ENCODE peak calls at places on chromosomes 13 and 19, in four cellular contexts. T is H1, X is IMR-90, S is HepG2. O is an unnamed sample.

GRCh38 chr19:29283366-29283765 is 70.4 kb upstream of the UQCRFS1 start:
- DNase-seq in T (no peak), X (no peak), S (no peak), O (no peak)

GRCh38 chr13:36979361-36980040 is 19.6 kb downstream of the ALG5 start:
- DNase-seq in T (no peak), X (peak; percentile 82), S (no peak), O (no peak)

GRCh38 chr19:2391118-2391725 is 31.2 kb downstream of the TMPRSS9 start:
- DNase-seq in T (no peak), X (peak; percentile 78), S (peak; percentile 72), O (peak; percentile 79)

GRCh38 chr13:113923376-113924063 is 50.4 kb downstream of the C13orf46 start:
- DNase-seq in T (no peak), X (no peak), S (no peak), O (no peak)

GRCh38 chr13:110359840-110360301 is 52.8 kb downstream of the COL4A2 start:
- DNase-seq in T (no peak), X (peak; percentile 97), S (no peak), O (no peak)

GRCh38 chr13:73708393-73708985 is 425.7 kb downstream of the KLF12 start:
- DNase-seq in T (no peak), X (peak; percentile 71), S (peak; percentile 59), O (peak; percentile 72)

GRCh38 chr13:109256866-109257760 is 529.3 kb downstream of the IRS2 start:
- DNase-seq in T (no peak), X (peak; percentile 97), S (peak; percentile 74), O (peak; percentile 45)

GRCh38 chr13:98581971-98582702 is 5.2 kb upstream of the STK24 start:
- DNase-seq in T (no peak), X (peak; percentile 85), S (no peak), O (no peak)

GRCh38 chr19:41456342-41456918 is 13.5 kb downstream of the ERICH4 start:
- DNase-seq in T (no peak), X (peak; percentile 56), S (no peak), O (no peak)

GRCh38 chr19:5547881-5548280 is 19.9 kb downstream of the TINCR start:
- DNase-seq in T (no peak), X (peak; percentile 51), S (peak; percentile 38), O (peak; percentile 47)

GRCh38 chr19:55146648-55147218 is 2.3 kb downstream of the TNNT1 start:
- DNase-seq in T (peak; percentile 73), X (no peak), S (peak; percentile 25), O (peak; percentile 92)

GRCh38 chr19:45059258-45059965 is 16.9 kb downstream of the ZNF296 start:
- DNase-seq in T (no peak), X (peak; percentile 69), S (peak; percentile 78), O (peak; percentile 89)

GRCh38 chr19:52992109-52993004 is 21.4 kb upstream of the ERVV-1 start:
- DNase-seq in T (no peak), X (no peak), S (no peak), O (no peak)

GRCh38 chr13:38042771-38043170 is 173.2 kb upstream of the TRPC4 start:
- DNase-seq in T (no peak), X (peak; percentile 26), S (no peak), O (no peak)

GRCh38 chr19:3338541-3339181 is 27.7 kb upstream of the NFIC start:
- DNase-seq in T (no peak), X (no peak), S (no peak), O (no peak)

GRCh38 chr13:25252229-25252628 is 35.1 kb downstream of the MTMR6 start:
- DNase-seq in T (no peak), X (no peak), S (no peak), O (no peak)

GRCh38 chr13:70203661-70204229 is 95.5 kb upstream of the KLHL1 start:
- DNase-seq in T (no peak), X (no peak), S (peak; percentile 14), O (peak; percentile 12)

GRCh38 chr13:99086869-99087129 is 108.9 kb upstream of the DOCK9 start:
- DNase-seq in T (no peak), X (no peak), S (no peak), O (no peak)

GRCh38 chr13:49731766-49732165 is 40.5 kb upstream of the EBPL start:
- DNase-seq in T (no peak), X (peak; percentile 91), S (no peak), O (no peak)

GRCh38 chr19:21705393-21705792 is 62.0 kb downstream of the ZNF100 start:
- DNase-seq in T (peak; percentile 31), X (no peak), S (no peak), O (no peak)

GRCh38 chr13:106329941-106330340 is 205.5 kb downstream of the EFNB2 start:
- DNase-seq in T (no peak), X (no peak), S (no peak), O (no peak)

GRCh38 chr13:44172411-44172810 is 201.2 kb upstream of the SERP2 start:
- DNase-seq in T (no peak), X (no peak), S (no peak), O (no peak)

GRCh38 chr13:66348745-66349720 is 881.1 kb downstream of the PCDH9 start:
- DNase-seq in T (no peak), X (no peak), S (no peak), O (peak; percentile 49)

GRCh38 chr19:11291991-11292390 is 4.0 kb upstream of the TSPAN16 start:
- DNase-seq in T (no peak), X (no peak), S (no peak), O (no peak)

GRCh38 chr19:38543807-38544568 is 73.8 kb downstream of the MAP4K1 start:
- DNase-seq in T (no peak), X (peak; percentile 86), S (peak; percentile 79), O (peak; percentile 98)

GRCh38 chr19:38544569-38545315 is 73.0 kb downstream of the MAP4K1 start:
- DNase-seq in T (no peak), X (peak; percentile 5), S (no peak), O (no peak)

GRCh38 chr19:38547446-38547845 is 70.3 kb downstream of the MAP4K1 start:
- DNase-seq in T (no peak), X (no peak), S (no peak), O (no peak)

GRCh38 chr19:38543286-38543806 is 74.4 kb downstream of the MAP4K1 start:
- DNase-seq in T (no peak), X (no peak), S (no peak), O (no peak)

DNA sequence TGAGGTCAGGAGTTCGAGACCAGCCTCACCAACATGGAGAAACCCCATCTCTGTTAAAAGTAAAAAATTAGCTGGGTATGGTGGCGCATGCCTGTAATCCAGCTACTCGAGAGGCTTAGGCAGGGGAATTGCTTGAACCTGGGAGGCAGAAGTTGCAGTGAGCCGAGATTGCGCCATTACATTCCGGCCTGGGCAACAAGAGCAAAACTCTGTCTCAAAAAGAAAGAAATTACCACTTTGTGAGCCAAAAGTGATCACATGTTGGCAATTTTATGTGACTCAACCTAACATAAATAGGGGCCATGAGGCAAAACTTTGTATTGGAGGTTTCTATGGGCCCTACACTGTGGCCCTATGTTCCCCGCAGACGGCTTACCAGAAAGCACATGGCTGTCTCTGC is 72.2 kb downstream of the MAP4K1 start:
- DNase-seq in T (no peak), X (no peak), S (no peak), O (no peak)
- TF ChIP-seq RFX5 in T (no peak), X (no peak), S (no peak), O (no peak)

DNA sequence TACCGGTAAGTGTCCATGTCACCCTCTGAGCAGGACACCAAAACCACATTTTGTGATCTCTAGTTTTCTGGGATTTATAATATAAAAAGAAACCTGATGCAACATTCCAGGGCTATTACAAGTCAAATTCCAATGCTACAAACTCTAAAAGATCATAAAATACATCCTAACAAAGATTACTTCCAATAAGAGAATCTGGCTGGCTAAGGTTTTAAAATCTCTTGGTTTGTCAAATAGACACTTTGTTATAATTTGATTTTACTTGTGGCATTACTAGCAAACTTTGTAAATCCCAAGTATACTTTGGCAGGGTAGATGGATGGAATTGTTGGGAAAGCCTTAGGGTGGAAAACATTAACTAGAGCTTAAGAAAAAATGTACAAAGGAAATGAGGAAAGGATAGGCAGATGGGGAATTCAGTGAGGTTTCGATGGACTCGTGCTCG is 74.0 kb upstream of the POMP start:
- DNase-seq in T (no peak), X (peak; percentile 71), S (no peak), O (no peak)
- TF ChIP-seq RFX5 in T (no peak), X (no peak), S (no peak), O (no peak)

GRCh38 chr19:38139122-38139521 is 84.9 kb downstream of the DPF1 start:
- DNase-seq in T (no peak), X (no peak), S (no peak), O (no peak)
- TF ChIP-seq RFX5 in T (no peak), X (no peak), S (no peak), O (no peak)

GRCh38 chr19:46448601-46449000 is 19.9 kb upstream of the PNMA8C start:
- DNase-seq in T (no peak), X (no peak), S (no peak), O (no peak)

GRCh38 chr19:46446021-46446420 is 17.3 kb upstream of the PNMA8C start:
- DNase-seq in T (no peak), X (no peak), S (no peak), O (no peak)

GRCh38 chr19:46447824-46448223 is 19.1 kb upstream of the PNMA8C start:
- DNase-seq in T (no peak), X (no peak), S (no peak), O (no peak)

GRCh38 chr19:46442808-46443450 is 14.2 kb upstream of the PNMA8C start:
- DNase-seq in T (no peak), X (peak; percentile 78), S (no peak), O (peak; percentile 61)

GRCh38 chr19:46447006-46447405 is 18.3 kb upstream of the PNMA8C start:
- DNase-seq in T (no peak), X (no peak), S (no peak), O (no peak)
- TF ChIP-seq RFX5 in T (no peak), X (no peak), S (no peak), O (no peak)

DNA sequence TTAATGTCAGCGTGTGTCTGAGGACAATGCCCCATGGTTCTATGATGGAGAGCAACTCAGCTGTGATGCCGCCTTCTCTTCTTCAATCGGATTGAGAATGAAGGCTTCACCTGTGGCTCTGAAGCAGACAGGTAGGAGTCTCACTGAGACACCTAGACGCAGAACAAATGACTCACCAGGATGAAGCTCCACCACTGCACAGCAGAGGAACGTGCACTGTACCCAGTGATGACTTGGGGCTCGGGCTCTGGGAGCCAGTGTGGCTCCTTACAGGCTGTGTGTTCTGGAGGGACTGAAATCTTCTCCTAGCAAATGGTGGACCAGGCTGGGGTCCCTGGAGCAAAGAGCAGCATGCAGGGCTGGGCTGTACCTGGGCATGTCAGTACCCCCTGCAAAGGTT is 44.0 kb downstream of the CCDC70 start:
- DNase-seq in T (no peak), X (no peak), S (no peak), O (no peak)
- TF ChIP-seq RFX5 in T (no peak), X (no peak), S (no peak), O (no peak)

DNA sequence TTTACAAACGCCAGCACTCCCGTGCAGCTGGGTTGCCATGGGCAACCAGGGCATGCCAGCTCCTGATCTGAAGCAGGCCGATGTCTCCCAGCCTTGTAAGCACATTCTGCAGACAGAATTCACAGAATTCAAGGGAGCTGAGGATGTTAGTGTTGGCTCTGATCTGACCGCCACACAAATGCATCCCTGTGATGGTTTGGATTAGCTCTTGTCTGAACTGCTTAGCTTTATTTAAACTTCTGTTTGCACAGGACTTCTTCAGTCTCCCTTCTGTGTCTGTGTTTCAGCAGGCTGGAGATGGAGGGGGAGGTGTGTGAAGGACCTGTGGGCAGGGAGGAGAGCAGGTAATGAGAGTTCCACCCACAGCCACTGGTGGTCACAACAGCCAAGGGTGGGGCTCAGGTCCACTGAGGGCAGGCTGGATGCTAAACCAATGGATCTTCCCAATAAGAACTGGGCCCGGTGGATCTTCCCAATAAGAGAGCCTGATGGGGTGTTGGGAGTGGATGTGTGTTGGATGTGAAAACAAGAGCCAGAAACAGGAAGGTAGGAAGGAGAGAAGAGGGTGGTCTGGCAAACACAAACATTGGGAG is 66.2 kb downstream of the TEX26 start:
- DNase-seq in T (no peak), X (peak; percentile 73), S (no peak), O (no peak)
- TF ChIP-seq RFX5 in T (no peak), X (no peak), S (no peak), O (no peak)

O was measured in A549.